ENCODE peak calls at places on chromosomes 16 and 17, in nine cellular contexts. P is mesendoderm; Y is keratinocyte; W is gastrocnemius medialis; R is psoas muscle; G is lung; S is suprapubic skin; B is kidney; V is CD4-positive, CD25-positive, alpha-beta regulatory T cell. E is an unnamed sample. For H3K4me1, the result is how much of the 10 kb centered on the place peaks cover.

GRCh38 chr16:2152695-2153506 is 2.7 kb upstream of the TRAF7 start:
- DNase-seq in P (peak), Y (no peak), W (no peak), R (no peak), G (no peak), S (peak), B (peak), V (no peak), E (peak)

GRCh38 chr16:23183486-23183862 is 929 bp downstream of the SCNN1G start:
- DNase-seq in P (no peak), Y (no peak), W (no peak), R (no peak), G (no peak), S (no peak), B (no peak), V (no peak), E (no peak)

GRCh38 chr16:24988593-24989338 is 26.4 kb downstream of the ARHGAP17 start:
- DNase-seq in P (peak), Y (no peak), W (no peak), R (no peak), G (no peak), S (no peak), B (no peak), V (no peak), E (peak)

GRCh38 chr17:77332981-77333685 is 192.4 kb downstream of the SEC14L1 start:
- DNase-seq in P (no peak), Y (no peak), W (no peak), R (no peak), G (peak), S (peak), B (no peak), V (no peak), E (no peak)

GRCh38 chr16:89210904-89211515 is 6.5 kb upstream of the ZNF778 start:
- DNase-seq in P (no peak), Y (no peak), W (no peak), R (no peak), G (no peak), S (no peak), B (no peak), V (no peak), E (no peak)

GRCh38 chr17:2412561-2413021 is 11.7 kb upstream of the MNT start:
- DNase-seq in P (peak), Y (no peak), W (no peak), R (no peak), G (no peak), S (peak), B (no peak), V (no peak), E (no peak)

GRCh38 chr17:8644507-8644902 is 14.0 kb upstream of the MYH10 start:
- DNase-seq in P (no peak), Y (no peak), W (no peak), R (no peak), G (no peak), S (no peak), B (no peak), V (no peak), E (no peak)

GRCh38 chr16:77785365-77785764 is 3.0 kb upstream of the VAT1L start:
- DNase-seq in P (no peak), Y (no peak), W (no peak), R (no peak), G (no peak), S (no peak), B (no peak), V (no peak), E (no peak)

GRCh38 chr16:69917739-69918138 is 33.4 kb upstream of the CLEC18A start:
- DNase-seq in P (peak), Y (peak), W (peak), R (peak), G (no peak), S (no peak), B (peak), V (no peak), E (no peak)

GRCh38 chr17:39928868-39929651 is 1.5 kb downstream of the LRRC3C start:
- DNase-seq in P (no peak), Y (no peak), W (no peak), R (no peak), G (no peak), S (no peak), B (no peak), V (no peak), E (no peak)

GRCh38 chr16:11393861-11394592 is 48.8 kb downstream of the RMI2 start:
- DNase-seq in P (no peak), Y (no peak), W (no peak), R (no peak), G (no peak), S (no peak), B (peak), V (no peak), E (no peak)

GRCh38 chr17:67557921-67558320 is 159.8 kb upstream of the NOL11 start:
- DNase-seq in P (no peak), Y (no peak), W (no peak), R (no peak), G (no peak), S (no peak), B (no peak), V (no peak), E (no peak)

GRCh38 chr16:17289050-17289449 is 181.7 kb downstream of the XYLT1 start:
- DNase-seq in P (no peak), Y (no peak), W (no peak), R (no peak), G (no peak), S (no peak), B (no peak), V (no peak), E (no peak)

GRCh38 chr17:1227917-1228751 is 42.1 kb upstream of the BHLHA9 start:
- DNase-seq in P (peak), Y (no peak), W (no peak), R (peak), G (no peak), S (no peak), B (peak), V (no peak), E (no peak)

GRCh38 chr16:981695-982151 is at the start of gene SOX8:
- DNase-seq in P (no peak), Y (no peak), W (no peak), R (no peak), G (no peak), S (no peak), B (no peak), V (no peak), E (no peak)

GRCh38 chr17:64081802-64082799 is 47.8 kb downstream of the ERN1 start:
- DNase-seq in P (peak), Y (no peak), W (no peak), R (no peak), G (no peak), S (no peak), B (no peak), V (no peak), E (no peak)

GRCh38 chr17:4782652-4783051 is 3.5 kb downstream of the VMO1 start:
- DNase-seq in P (no peak), Y (no peak), W (no peak), R (no peak), G (no peak), S (no peak), B (peak), V (no peak), E (no peak)

GRCh38 chr16:69466547-69466946 is 42.1 kb downstream of the CYB5B start:
- DNase-seq in P (no peak), Y (no peak), W (no peak), R (no peak), G (no peak), S (no peak), B (no peak), V (no peak), E (no peak)

GRCh38 chr16:87535855-87536794 is 43.3 kb upstream of the ZCCHC14 start:
- DNase-seq in P (no peak), Y (no peak), W (no peak), R (no peak), G (no peak), S (no peak), B (no peak), V (no peak), E (no peak)
- H3K4me3 ChIP-seq in P (no peak), Y (no peak), W (no peak), R (no peak), G (no peak), S (no peak), B (no peak), V (no peak), E (no peak)

GRCh38 chr16:66260522-66261290 is 105.8 kb upstream of the CDH5 start:
- DNase-seq in P (no peak), Y (no peak), W (no peak), R (no peak), G (no peak), S (peak), B (no peak), V (no peak), E (peak)
- H3K27ac ChIP-seq in P (no peak), Y (no peak), W (no peak), R (no peak), G (no peak), S (no peak), B (no peak), V (no peak), E (no peak)

GRCh38 chr17:48578616-48579560 is 738 bp upstream of the HOXB4 start:
- DNase-seq in P (no peak), Y (no peak), W (no peak), R (no peak), G (no peak), S (no peak), B (peak), V (no peak), E (no peak)

GRCh38 chr17:48582750-48583069 is 4.6 kb upstream of the HOXB4 start:
- DNase-seq in P (no peak), Y (no peak), W (no peak), R (no peak), G (no peak), S (no peak), B (no peak), V (no peak), E (no peak)

GRCh38 chr17:48577946-48578615 is at the start of gene HOXB4:
- DNase-seq in P (peak), Y (no peak), W (peak), R (peak), G (peak), S (peak), B (peak), V (peak), E (no peak)

GRCh38 chr17:48577330-48577945 is 712 bp downstream of the HOXB4 start:
- DNase-seq in P (no peak), Y (no peak), W (no peak), R (no peak), G (no peak), S (no peak), B (peak), V (no peak), E (no peak)

DNA sequence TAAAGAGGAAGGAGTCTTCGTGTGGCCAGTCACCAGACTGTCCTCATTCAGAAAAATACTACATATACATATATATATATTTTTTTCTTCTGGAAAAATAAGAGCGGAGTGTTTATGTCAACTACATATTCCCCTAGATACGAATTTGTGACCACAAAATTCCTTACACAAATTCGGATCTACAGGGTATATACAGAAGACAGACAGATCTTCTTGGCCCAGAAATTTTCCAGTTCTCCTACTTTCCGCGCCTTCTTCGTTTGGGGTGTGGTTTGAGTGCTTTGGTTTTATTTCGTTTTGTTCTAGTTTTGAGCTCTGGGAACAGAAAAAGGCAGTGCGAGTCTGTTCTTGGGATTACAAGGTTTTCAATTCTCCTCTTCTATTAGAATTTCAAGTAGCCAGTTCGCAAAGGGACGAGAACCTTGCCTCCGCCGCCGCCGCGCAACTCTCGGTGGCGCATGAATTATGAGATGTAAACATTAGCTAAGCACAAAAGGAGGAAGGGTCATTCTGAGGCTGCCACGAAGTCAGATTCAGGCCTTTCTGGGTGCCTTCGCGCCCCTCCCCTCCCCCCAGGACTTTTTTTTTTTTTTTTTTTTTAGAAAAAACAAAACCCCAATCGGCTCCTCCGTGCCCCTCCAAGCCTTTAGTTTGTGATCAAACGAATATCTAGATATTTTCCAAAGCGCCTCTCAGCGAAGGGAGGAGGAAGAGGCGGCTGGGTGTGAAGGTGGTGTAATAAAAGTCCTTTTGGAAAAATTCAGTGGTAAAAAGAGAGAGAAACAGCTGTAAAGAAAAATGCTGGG is 1.8 kb upstream of the HOXB4 start:
- DNase-seq in P (no peak), Y (no peak), W (no peak), R (no peak), G (no peak), S (no peak), B (no peak), V (no peak), E (no peak)
- H3K4me1 ChIP-seq in P (under half), Y (under half), W (under half), R (under half), G (under half), S (half or more), B (under half), V (half or more), E (under half)

GRCh38 chr17:33097411-33097810 is 105.8 kb downstream of the SPACA3 start:
- DNase-seq in P (no peak), Y (no peak), W (no peak), R (no peak), G (no peak), S (no peak), B (no peak), V (no peak), E (no peak)

GRCh38 chr17:33099906-33100305 is 108.3 kb downstream of the SPACA3 start:
- DNase-seq in P (no peak), Y (no peak), W (no peak), R (no peak), G (no peak), S (no peak), B (no peak), V (no peak), E (no peak)

DNA sequence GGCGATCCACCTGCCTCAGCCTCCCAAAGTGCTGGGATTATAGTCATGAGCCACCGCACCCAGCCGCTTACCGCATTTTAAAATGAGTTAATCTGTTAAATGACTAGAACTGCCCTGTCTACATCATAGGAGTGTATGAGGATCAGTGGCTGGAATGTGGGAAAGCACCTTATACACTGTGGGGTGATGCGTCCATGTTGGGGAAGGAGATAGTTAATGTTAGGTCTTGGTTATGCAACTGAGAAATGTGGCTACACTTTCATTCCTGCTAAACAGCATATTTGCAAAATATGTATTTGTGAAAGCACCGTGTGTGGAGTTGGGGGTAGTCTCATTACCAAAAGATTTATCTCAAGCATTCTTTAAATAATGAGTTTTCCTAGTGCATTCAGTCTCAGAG is 107.6 kb downstream of the SPACA3 start:
- DNase-seq in P (no peak), Y (no peak), W (no peak), R (no peak), G (no peak), S (no peak), B (no peak), V (no peak), E (no peak)
- H3K4me3 ChIP-seq in P (no peak), Y (no peak), W (no peak), R (no peak), G (no peak), S (no peak), B (no peak), V (no peak), E (no peak)